ENCODE peak calls at places on chromosomes 12 and 14, in ten cellular contexts. Z is HS-5; H is left cardiac atrium; F is PC-3; R is nephron progenitor cell; D is NCI-H1436; Q is activated T-cell treated with anti-CD3 and anti-CD28 coated beads, Interleukin-2, amount 50 U/mL, for 72 hours; A is GM23248; J is EL; Y is hypothalamus. S is an unnamed sample.

GRCh38 chr14:69519253-69519661 is 34.7 kb downstream of the PLEKHD1 start:
- DNase-seq in H (no peak), J (no peak), A (no peak), F (peak; percentile 17), Z (no peak), R (no peak), Q (no peak), Y (no peak), D (no peak), S (no peak)

GRCh38 chr12:98504368-98504617 is 11.1 kb upstream of the TMPO start:
- DNase-seq in Z (no peak), Y (no peak), F (no peak), J (no peak), H (no peak), D (no peak), A (no peak), R (no peak), Q (no peak), S (no peak)

GRCh38 chr12:79766705-79767464 is 76.1 kb upstream of the PAWR start:
- DNase-seq in A (peak; percentile 27), Q (no peak), J (no peak), D (no peak), Y (no peak), F (no peak), Z (no peak), R (no peak), H (no peak), S (no peak)

GRCh38 chr14:76203086-76204001 is 51.6 kb downstream of the GPATCH2L start:
- DNase-seq in Z (peak; percentile 65), Y (no peak), H (peak; percentile 29), D (no peak), J (peak; percentile 92), A (peak; percentile 92), Q (no peak), R (no peak), F (peak; percentile 88), S (peak; percentile 87)

GRCh38 chr12:25130741-25131188 is 64.2 kb downstream of the DNAI7 start:
- DNase-seq in Q (no peak), H (no peak), R (no peak), F (peak; percentile 60), J (peak; percentile 46), D (peak; percentile 14), Z (no peak), Y (no peak), A (peak; percentile 79), S (peak; percentile 28)

GRCh38 chr12:19894803-19895202 is 455.5 kb downstream of the AEBP2 start:
- DNase-seq in D (no peak), Z (no peak), Q (peak; percentile 31), J (no peak), R (no peak), A (no peak), F (peak; percentile 2), H (no peak), Y (no peak), S (peak; percentile 29)

GRCh38 chr12:91380651-91381050 is 198.0 kb upstream of the DCN start:
- DNase-seq in Z (no peak), Y (no peak), Q (no peak), A (peak; percentile 26), F (no peak), R (no peak), D (no peak), J (no peak), H (no peak), S (no peak)

GRCh38 chr12:124603910-124604775 is 36.7 kb upstream of the NCOR2 start:
- DNase-seq in J (no peak), Y (no peak), H (no peak), Z (no peak), D (no peak), F (no peak), R (no peak), Q (no peak), A (no peak), S (no peak)

GRCh38 chr12:120639771-120640721 is at the start of gene CABP1:
- DNase-seq in J (peak; percentile 20), Y (no peak), D (peak; percentile 56), A (no peak), F (no peak), R (peak; percentile 79), Z (no peak), H (no peak), Q (peak; percentile 62), S (no peak)

GRCh38 chr12:52920937-52921336 is 16.1 kb upstream of the KRT8 start:
- DNase-seq in R (no peak), A (peak; percentile 33), D (no peak), Q (no peak), Z (no peak), H (no peak), Y (no peak), F (peak; percentile 19), J (peak; percentile 28), S (peak; percentile 52)

GRCh38 chr14:89851031-89851430 is 103.5 kb downstream of the EFCAB11 start:
- DNase-seq in J (no peak), Y (no peak), H (no peak), Q (no peak), R (no peak), A (no peak), F (no peak), Z (no peak), D (peak; percentile 37), S (no peak)

GRCh38 chr12:5309654-5310053 is 122.3 kb upstream of the NTF3 start:
- DNase-seq in H (no peak), Q (no peak), A (peak; percentile 13), F (no peak), J (no peak), Z (no peak), R (no peak), D (no peak), Y (no peak), S (no peak)

GRCh38 chr14:90970167-90970600 is 90.3 kb downstream of the RPS6KA5 start:
- DNase-seq in Q (no peak), J (peak; percentile 44), F (peak; percentile 12), H (no peak), Y (no peak), Z (peak; percentile 23), D (no peak), A (no peak), R (no peak), S (peak; percentile 24)

GRCh38 chr12:115661103-115661502 is 616.4 kb downstream of the MED13L start:
- DNase-seq in Y (no peak), D (no peak), R (no peak), A (peak; percentile 15), J (peak; percentile 25), H (peak; percentile 24), Q (no peak), Z (no peak), F (no peak), S (peak; percentile 42)

GRCh38 chr14:61103541-61104339 is 122.7 kb downstream of the SLC38A6 start:
- DNase-seq in F (peak; percentile 99), J (peak; percentile 98), A (peak; percentile 97), H (peak; percentile 58), R (peak; percentile 14), Q (peak; percentile 44), D (no peak), Z (peak; percentile 89), Y (no peak), S (peak; percentile 96)

GRCh38 chr12:53505555-53506449 is 1.5 kb downstream of the NPFF start:
- DNase-seq in Z (no peak), R (no peak), D (no peak), A (peak; percentile 69), H (no peak), Q (no peak), J (peak; percentile 68), F (peak; percentile 53), Y (no peak), S (no peak)